ENCODE peak calls at places on chromosomes 2 and 18, in nine cellular contexts. Q is left ventricle myocardium inferior; N is fibroblast of lung; A is posterior vena cava; T is kidney; D is neuronal stem cell; X is NCI-H510A; K is activated naive CD8-positive, alpha-beta T cell treated with anti-CD3 and anti-CD28 coated beads, Interleukin-2, amount 50 U/mL, for 24 hours; I is HuH-7.5. J is an unnamed sample.

GRCh38 chr2:96756788-96757476 is 3.8 kb upstream of the CNNM4 start:
- DNase-seq in K (no peak), N (no peak), I (no peak), T (no peak), X (no peak), Q (no peak), A (no peak), D (no peak), J (peak; percentile 60)

GRCh38 chr18:62437520-62438329 is 85.1 kb upstream of the ZCCHC2 start:
- DNase-seq in T (no peak), D (no peak), A (no peak), X (no peak), I (no peak), N (no peak), Q (peak; percentile 34), K (no peak), J (no peak)

GRCh38 chr18:46226461-46226860 is 122.3 kb downstream of the HAUS1 start:
- DNase-seq in N (peak; percentile 70), A (no peak), T (no peak), X (no peak), I (no peak), K (no peak), D (no peak), Q (no peak), J (no peak)

GRCh38 chr18:79574938-79575525 is 104.6 kb upstream of the CTDP1 start:
- DNase-seq in D (no peak), K (no peak), N (no peak), I (no peak), A (peak; percentile 53), Q (no peak), X (no peak), T (peak; percentile 57), J (no peak)

GRCh38 chr2:147430408-147430807 is 414.4 kb upstream of the ACVR2A start:
- DNase-seq in X (no peak), Q (no peak), D (no peak), N (no peak), K (no peak), A (no peak), T (no peak), I (peak; percentile 12), J (no peak)

GRCh38 chr2:84894131-84894586 is 11.3 kb upstream of the TMSB10 start:
- DNase-seq in K (no peak), T (no peak), A (no peak), D (no peak), Q (no peak), N (no peak), X (no peak), I (no peak), J (no peak)

GRCh38 chr18:53148056-53148574 is 808.1 kb downstream of the DCC start:
- DNase-seq in K (no peak), T (no peak), X (no peak), Q (no peak), D (no peak), N (no peak), I (no peak), A (no peak), J (no peak)

GRCh38 chr18:76495435-76496199 is 575 bp upstream of the ZNF516 start:
- DNase-seq in A (peak; percentile 83), N (peak; percentile 66), T (no peak), K (peak; percentile 33), X (peak; percentile 51), D (peak; percentile 70), Q (no peak), I (no peak), J (peak; percentile 23)

GRCh38 chr2:218990052-218990451 is 3.2 kb downstream of the CRYBA2 start:
- DNase-seq in K (no peak), N (no peak), X (no peak), D (no peak), T (no peak), I (no peak), Q (no peak), A (peak; percentile 69), J (no peak)

GRCh38 chr2:38909872-38910271 is 20.2 kb downstream of the ARHGEF33 start:
- DNase-seq in Q (no peak), X (no peak), I (no peak), N (no peak), T (no peak), A (no peak), K (no peak), D (no peak), J (no peak)

GRCh38 chr2:73268831-73269685 is 15.2 kb downstream of the FBXO41 start:
- DNase-seq in A (peak; percentile 80), K (peak; percentile 61), T (no peak), X (peak; percentile 75), I (no peak), N (peak; percentile 32), D (no peak), Q (no peak), J (no peak)

GRCh38 chr18:79512461-79513380 is 117.0 kb downstream of the NFATC1 start:
- DNase-seq in Q (no peak), D (no peak), I (no peak), N (no peak), K (no peak), T (peak; percentile 73), X (no peak), A (peak; percentile 81), J (no peak)

GRCh38 chr2:145323512-145323911 is 803.6 kb upstream of the ZEB2 start:
- DNase-seq in A (no peak), D (no peak), K (no peak), X (no peak), N (peak; percentile 62), I (no peak), Q (no peak), T (no peak), J (no peak)

GRCh38 chr2:221943078-221943810 is 355.6 kb downstream of the PAX3 start:
- DNase-seq in T (peak; percentile 71), N (peak; percentile 39), X (no peak), Q (no peak), D (no peak), I (no peak), A (no peak), K (no peak), J (no peak)

GRCh38 chr2:241730679-241731293 is 3.6 kb upstream of the D2HGDH start:
- DNase-seq in A (no peak), D (no peak), T (no peak), Q (no peak), N (no peak), I (no peak), X (no peak), K (peak; percentile 25), J (peak; percentile 5)

GRCh38 chr2:46943881-46944798 is 28.5 kb upstream of the MCFD2 start:
- DNase-seq in X (no peak), I (no peak), Q (no peak), T (no peak), N (no peak), A (no peak), K (peak; percentile 68), D (no peak), J (no peak)

GRCh38 chr2:181234429-181235410 is 222.5 kb upstream of the ITGA4 start:
- DNase-seq in D (no peak), I (no peak), T (no peak), N (no peak), Q (no peak), X (no peak), K (no peak), A (no peak), J (no peak)

GRCh38 chr2:98768765-98769476 is 38.0 kb upstream of the MGAT4A start:
- DNase-seq in N (peak; percentile 60), D (no peak), K (no peak), Q (no peak), X (no peak), T (no peak), A (no peak), I (no peak), J (no peak)

GRCh38 chr2:238123218-238123971 is 15.1 kb upstream of the KLHL30 start:
- DNase-seq in N (no peak), T (peak; percentile 66), K (no peak), Q (no peak), I (no peak), A (peak; percentile 57), D (no peak), X (no peak), J (no peak)

GRCh38 chr2:102940684-102941083 is 178.9 kb downstream of the TMEM182 start:
- DNase-seq in Q (no peak), T (no peak), N (no peak), K (no peak), I (no peak), X (no peak), A (no peak), D (no peak), J (no peak)

GRCh38 chr18:36809590-36810381 is 19.0 kb downstream of the TPGS2 start:
- DNase-seq in K (peak; percentile 8), Q (no peak), T (no peak), X (peak; percentile 47), I (peak; percentile 25), N (peak; percentile 65), D (peak; percentile 61), A (no peak), J (peak; percentile 28)

GRCh38 chr18:59079264-59079972 is 60.3 kb upstream of the SEC11C start:
- DNase-seq in D (no peak), K (no peak), X (peak; percentile 96), I (no peak), Q (no peak), T (no peak), N (no peak), A (no peak), J (no peak)

GRCh38 chr2:221075203-221075602 is 496.9 kb downstream of the EPHA4 start:
- DNase-seq in I (no peak), K (no peak), X (no peak), T (no peak), A (no peak), D (no peak), Q (no peak), N (peak; percentile 96), J (no peak)

GRCh38 chr18:11149441-11150270 is at the start of gene PIEZO2:
- DNase-seq in T (peak; percentile 83), A (peak; percentile 84), D (peak; percentile 83), I (peak; percentile 91), K (peak; percentile 10), X (peak; percentile 43), Q (peak; percentile 42), N (peak; percentile 54), J (no peak)

GRCh38 chr18:13382990-13383821 is 164.6 kb downstream of the LDLRAD4 start:
- DNase-seq in D (no peak), N (no peak), K (no peak), T (peak; percentile 68), A (peak; percentile 79), X (no peak), I (no peak), Q (no peak), J (no peak)

GRCh38 chr2:66574701-66575624 is 140.0 kb downstream of the MEIS1 start:
- DNase-seq in N (peak; percentile 88), K (no peak), X (peak; percentile 69), D (peak; percentile 87), I (peak; percentile 83), A (peak; percentile 89), Q (peak; percentile 26), T (peak; percentile 89), J (peak; percentile 61)

GRCh38 chr2:26988165-26988879 is 17.9 kb downstream of the MAPRE3 start:
- DNase-seq in K (no peak), T (no peak), I (no peak), A (no peak), X (no peak), N (peak; percentile 94), D (no peak), Q (no peak), J (no peak)

GRCh38 chr2:120691410-120691809 is 44.3 kb upstream of the GLI2 start:
- DNase-seq in K (no peak), Q (no peak), T (peak; percentile 25), D (no peak), A (peak; percentile 54), N (no peak), X (peak; percentile 36), I (no peak), J (no peak)

GRCh38 chr2:172643142-172643541 is 87.3 kb downstream of the PDK1 start:
- DNase-seq in N (peak; percentile 66), X (no peak), K (peak; percentile 18), A (no peak), T (no peak), I (no peak), Q (no peak), D (no peak), J (no peak)

GRCh38 chr2:105773568-105773967 is 28.9 kb downstream of the NCK2 start:
- DNase-seq in D (no peak), I (no peak), N (peak; percentile 40), K (no peak), Q (no peak), X (no peak), T (no peak), A (no peak), J (no peak)

GRCh38 chr2:213246665-213247281 is 37.5 kb upstream of the SPAG16 start:
- DNase-seq in D (peak; percentile 47), I (peak; percentile 5), T (no peak), K (peak; percentile 69), X (peak; percentile 4), A (no peak), Q (no peak), N (peak; percentile 47), J (no peak)

J was measured in 8988T.